ENCODE peak calls at places on chromosomes 13 and 19, in seven cellular contexts. H is cardiac fibroblast, L is GM13977, G is mucosa of descending colon, R is esophagus squamous epithelium, Y is PC-9, J is brain microvascular endothelial cell. X is an unnamed sample.

GRCh38 chr13:44045179-44045562 is 165.5 kb downstream of the LACC1 start:
- DNase-seq in H (no peak), L (no peak), G (no peak), R (no peak), Y (no peak), J (no peak), X (no peak)

GRCh38 chr19:35868823-35869326 is 501 bp downstream of the APLP1 start:
- DNase-seq in H (no peak), L (no peak), G (no peak), R (no peak), Y (no peak), J (no peak), X (no peak)

GRCh38 chr19:869245-870177 is 10.0 kb downstream of the CFD start:
- DNase-seq in H (peak), L (no peak), G (no peak), R (no peak), Y (peak), J (peak), X (no peak)

GRCh38 chr19:2428027-2428690 is 773 bp upstream of the TIMM13 start:
- DNase-seq in H (peak), L (no peak), G (peak), R (no peak), Y (no peak), J (peak), X (no peak)

GRCh38 chr19:34067861-34068271 is 104.4 kb upstream of the LSM14A start:
- DNase-seq in H (peak), L (no peak), G (no peak), R (no peak), Y (no peak), J (peak), X (no peak)

GRCh38 chr19:33771308-33772101 is 25.2 kb upstream of the KCTD15 start:
- DNase-seq in H (peak), L (peak), G (no peak), R (no peak), Y (peak), J (peak), X (peak)

GRCh38 chr19:45786533-45786894 is 4.2 kb upstream of the DMPK start:
- DNase-seq in H (no peak), L (no peak), G (no peak), R (no peak), Y (no peak), J (no peak), X (no peak)

GRCh38 chr13:27510082-27510481 is 59.7 kb upstream of the MTIF3 start:
- DNase-seq in H (no peak), L (no peak), G (no peak), R (no peak), Y (no peak), J (no peak), X (no peak)

GRCh38 chr13:92573467-92574057 is 653.0 kb upstream of the GPC6 start:
- DNase-seq in H (peak), L (peak), G (no peak), R (no peak), Y (no peak), J (peak), X (no peak)

GRCh38 chr13:40572961-40573360 is 93.5 kb downstream of the FOXO1 start:
- DNase-seq in H (no peak), L (no peak), G (no peak), R (no peak), Y (no peak), J (no peak), X (no peak)

GRCh38 chr13:40579535-40579934 is 86.9 kb downstream of the FOXO1 start:
- DNase-seq in H (no peak), L (no peak), G (no peak), R (no peak), Y (no peak), J (no peak), X (no peak)

GRCh38 chr13:40578055-40578454 is 88.4 kb downstream of the FOXO1 start:
- DNase-seq in H (no peak), L (no peak), G (no peak), R (no peak), Y (no peak), J (no peak), X (no peak)

GRCh38 chr13:40580566-40581276 is 85.7 kb downstream of the FOXO1 start:
- DNase-seq in H (no peak), L (no peak), G (no peak), R (no peak), Y (no peak), J (no peak), X (no peak)

GRCh38 chr13:40576369-40576768 is 90.1 kb downstream of the FOXO1 start:
- DNase-seq in H (no peak), L (no peak), G (no peak), R (no peak), Y (no peak), J (no peak), X (no peak)
- TF ChIP-seq CTCF in H (no peak), L (no peak), G (no peak), R (no peak), Y (no peak), J (no peak), X (no peak)

GRCh38 chr13:60091573-60091972 is 72.2 kb downstream of the DIAPH3 start:
- DNase-seq in H (no peak), L (no peak), G (no peak), R (no peak), Y (no peak), J (no peak), X (no peak)
- TF ChIP-seq CTCF in H (peak), L (no peak), G (no peak), R (no peak), Y (peak), J (no peak), X (peak)

GRCh38 chr13:76223565-76223964 is 587.4 kb downstream of the LMO7 start:
- DNase-seq in H (no peak), L (no peak), G (no peak), R (no peak), Y (no peak), J (no peak), X (no peak)
- TF ChIP-seq CTCF in H (no peak), L (no peak), G (no peak), R (no peak), Y (no peak), J (peak), X (no peak)

GRCh38 chr13:63120883-63121282 is 1705.2 kb upstream of the PCDH20 start:
- DNase-seq in H (no peak), L (no peak), G (no peak), R (no peak), Y (no peak), J (no peak), X (no peak)

GRCh38 chr13:63124863-63125262 is 1709.2 kb upstream of the PCDH20 start:
- DNase-seq in H (peak), L (no peak), G (no peak), R (no peak), Y (no peak), J (no peak), X (no peak)
- TF ChIP-seq CTCF in H (peak), L (peak), G (no peak), R (no peak), Y (peak), J (no peak), X (peak)

GRCh38 chr19:3644351-3645066 is 17.9 kb upstream of the CACTIN start:
- DNase-seq in H (peak), L (no peak), G (no peak), R (no peak), Y (no peak), J (no peak), X (no peak)
- TF ChIP-seq CTCF in H (no peak), L (no peak), G (no peak), R (no peak), Y (no peak), J (no peak), X (no peak)

GRCh38 chr13:60623131-60623530 is 226.1 kb downstream of the TDRD3 start:
- DNase-seq in H (no peak), L (no peak), G (no peak), R (no peak), Y (no peak), J (no peak), X (no peak)

GRCh38 chr13:60629158-60629557 is 232.1 kb downstream of the TDRD3 start:
- DNase-seq in H (no peak), L (no peak), G (no peak), R (no peak), Y (no peak), J (no peak), X (no peak)

DNA sequence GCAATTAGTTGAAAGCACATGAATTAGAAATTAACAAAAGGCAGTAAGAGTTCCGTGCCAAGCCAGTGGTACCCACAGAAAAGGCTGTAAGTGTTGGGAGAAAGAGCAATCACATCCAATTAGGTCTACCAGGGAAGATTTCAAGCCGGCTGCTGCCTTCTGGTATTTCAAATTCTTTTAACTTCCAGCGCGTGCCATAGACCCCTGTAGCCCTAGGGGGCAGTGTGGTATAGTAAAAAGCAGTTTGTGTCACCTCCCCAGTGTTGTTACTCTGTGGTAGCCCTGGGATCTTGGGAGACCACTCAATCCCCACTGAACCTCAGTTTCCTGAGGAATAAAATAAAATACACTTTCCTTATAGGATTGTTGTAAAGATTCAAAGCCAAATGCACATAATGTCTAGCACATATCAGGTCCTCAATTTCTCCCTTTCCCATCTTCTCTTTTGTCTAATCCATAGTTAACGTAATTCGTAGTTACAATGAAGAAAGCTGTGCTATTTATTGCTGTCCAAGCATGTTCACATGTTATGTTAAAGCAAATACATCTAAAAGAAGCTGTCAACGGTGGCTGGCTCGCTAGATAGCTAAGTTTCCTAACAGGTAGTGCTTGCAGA is 230.2 kb downstream of the TDRD3 start:
- DNase-seq in H (peak), L (peak), G (no peak), R (no peak), Y (no peak), J (peak), X (peak)
- TF ChIP-seq CTCF in H (peak), L (peak), G (no peak), R (peak), Y (peak), J (peak), X (peak)

DNA sequence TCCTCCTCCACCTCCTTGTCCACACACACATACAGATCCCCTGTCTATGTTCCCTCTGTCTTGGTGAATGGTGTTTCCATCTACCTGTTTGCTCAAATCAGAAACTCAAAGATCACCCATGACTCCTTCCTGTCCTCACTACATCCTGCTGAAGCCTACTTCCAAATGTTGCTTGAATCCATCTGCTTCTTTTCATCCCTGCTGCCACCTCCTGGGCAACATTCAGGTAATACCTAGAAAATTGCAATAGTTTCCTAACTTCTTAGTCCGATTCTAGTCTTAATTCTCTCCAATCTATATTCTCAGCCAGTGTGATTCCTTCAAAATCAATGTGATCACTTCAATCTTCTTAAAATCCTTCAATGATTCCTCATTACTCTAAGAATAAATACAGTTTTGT is 155.5 kb upstream of the STARD13 start:
- DNase-seq in H (peak), L (no peak), G (no peak), R (no peak), Y (no peak), J (no peak), X (no peak)
- TF ChIP-seq CTCF in H (peak), L (no peak), G (no peak), R (no peak), Y (peak), J (peak), X (peak)

DNA sequence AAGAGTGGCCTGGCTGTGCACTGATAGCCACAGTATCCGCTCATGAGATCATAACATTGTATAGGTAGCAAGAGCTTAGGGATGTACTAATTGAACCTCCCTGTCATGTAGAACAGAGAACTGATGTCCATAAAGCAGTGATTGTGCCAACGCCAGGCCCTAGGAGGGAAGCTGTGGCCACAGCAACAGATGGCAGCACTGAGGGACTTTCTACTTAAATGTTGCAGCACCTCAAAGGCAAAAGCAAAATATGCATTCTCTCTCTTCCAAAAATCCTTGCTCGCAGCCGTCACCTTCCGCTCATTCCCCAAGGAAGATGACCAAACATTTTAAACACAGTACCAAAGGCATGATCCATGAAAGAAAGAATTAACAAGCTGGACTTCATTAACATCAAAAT is 32.3 kb downstream of the COL4A1 start:
- DNase-seq in H (no peak), L (no peak), G (no peak), R (no peak), Y (no peak), J (no peak), X (no peak)
- TF ChIP-seq CTCF in H (peak), L (no peak), G (no peak), R (no peak), Y (no peak), J (peak), X (no peak)

GRCh38 chr19:55044771-55045716 is 7.0 kb upstream of the GP6 start:
- DNase-seq in H (no peak), L (no peak), G (no peak), R (no peak), Y (no peak), J (no peak), X (no peak)
- TF ChIP-seq CTCF in H (no peak), L (no peak), G (no peak), R (no peak), Y (no peak), J (no peak), X (no peak)